ENCODE peak calls at places on chromosomes 12 and 14, in ten cellular contexts. F, W, V, P, I, O, Y, K, T and H are unnamed samples.

GRCh38 chr12:28313631-28314030 is 123.4 kb downstream of the CCDC91 start:
- DNase-seq in O (peak), V (no peak), T (no peak), I (no peak), K (no peak), W (no peak), F (peak), Y (no peak), P (no peak), H (no peak)

GRCh38 chr14:77026930-77027537 is 1.5 kb downstream of the IRF2BPL start:
- DNase-seq in Y (peak), I (no peak), O (peak), F (peak), P (peak), V (no peak), W (no peak), T (peak), K (no peak), H (no peak)

GRCh38 chr12:56252649-56253048 is 5.5 kb downstream of the ANKRD52 start:
- DNase-seq in F (no peak), W (no peak), O (no peak), V (no peak), Y (no peak), K (no peak), P (no peak), I (no peak), T (no peak), H (no peak)

GRCh38 chr14:37813746-37814145 is 218.3 kb downstream of the TTC6 start:
- DNase-seq in P (no peak), K (no peak), I (no peak), W (no peak), O (no peak), F (no peak), V (no peak), T (no peak), Y (no peak), H (no peak)

GRCh38 chr12:14408208-14408607 is 42.7 kb downstream of the ATF7IP start:
- DNase-seq in Y (no peak), T (no peak), I (no peak), V (no peak), P (no peak), W (peak), F (no peak), K (no peak), O (peak), H (no peak)

GRCh38 chr12:53051058-53051880 is 1.4 kb downstream of the TNS2 start:
- DNase-seq in O (peak), W (peak), T (no peak), Y (no peak), I (peak), F (peak), V (no peak), P (no peak), K (peak), H (no peak)

GRCh38 chr12:25557830-25558436 is 4.8 kb upstream of the LMNTD1 start:
- DNase-seq in T (peak), O (peak), V (no peak), F (no peak), P (no peak), I (no peak), Y (peak), K (no peak), W (peak), H (no peak)

GRCh38 chr12:115857160-115857920 is 420.2 kb downstream of the MED13L start:
- DNase-seq in W (peak), O (no peak), V (no peak), K (no peak), Y (no peak), I (no peak), T (no peak), F (no peak), P (no peak), H (no peak)

GRCh38 chr12:130752692-130753230 is 36.7 kb upstream of the RIMBP2 start:
- DNase-seq in I (no peak), P (no peak), W (no peak), T (no peak), V (no peak), K (no peak), Y (no peak), F (no peak), O (no peak), H (no peak)

GRCh38 chr12:12714276-12715001 is 2.7 kb upstream of the CDKN1B start:
- DNase-seq in F (peak), I (peak), Y (peak), V (no peak), K (no peak), O (no peak), T (no peak), W (peak), P (peak), H (no peak)

GRCh38 chr12:126247936-126248335 is 1182.7 kb downstream of the AACS start:
- DNase-seq in T (no peak), F (no peak), P (no peak), K (no peak), V (no peak), O (no peak), Y (no peak), W (no peak), I (no peak), H (no peak)